ENCODE peak calls at places on chromosomes 3 and 15, in ten cellular contexts. L is HT1080; V is NCI-H774; S is CD4-positive, CD25-positive, alpha-beta regulatory T cell; N is stimulated activated CD4-positive, alpha-beta T cell treated with anti-CD3 and anti-CD28 coated beads, Interleukin-2, amount 100 ng/mL, for 48 hours; Q is AG04449; D is progenitor cell of endocrine pancreas; R is NCI-H2081; Y is T-helper 1 cell; T is head of caudate nucleus. P is an unnamed sample.

GRCh38 chr15:101558217-101558941 is 68.9 kb upstream of the PCSK6 start:
- DNase-seq in V (no peak), Q (no peak), T (no peak), S (no peak), N (no peak), D (no peak), R (no peak), L (no peak), Y (no peak), P (no peak)

GRCh38 chr3:107268461-107268860 is 108.8 kb upstream of the CCDC54 start:
- DNase-seq in S (no peak), Q (no peak), Y (no peak), T (peak; percentile 65), N (no peak), L (no peak), D (no peak), R (no peak), V (no peak), P (no peak)

GRCh38 chr3:188881954-188882641 is 289.7 kb upstream of the TPRG1 start:
- DNase-seq in N (no peak), L (peak; percentile 90), V (no peak), R (no peak), D (no peak), Y (no peak), S (no peak), Q (peak; percentile 71), T (no peak), P (peak; percentile 87)

GRCh38 chr3:155332668-155333160 is 39.2 kb upstream of the STRIT1 start:
- DNase-seq in S (no peak), T (no peak), N (no peak), Q (no peak), D (no peak), R (no peak), V (no peak), Y (no peak), L (peak; percentile 61), P (no peak)

GRCh38 chr15:97966924-97967620 is 6.6 kb downstream of the ARRDC4 start:
- DNase-seq in T (no peak), V (no peak), Q (no peak), N (no peak), R (no peak), D (no peak), Y (no peak), S (no peak), L (no peak), P (peak; percentile 54)

GRCh38 chr15:98914626-98915025 is 93.0 kb downstream of the PGPEP1L start:
- DNase-seq in Y (no peak), N (no peak), S (no peak), V (no peak), L (peak; percentile 7), D (no peak), T (no peak), Q (peak; percentile 93), R (no peak), P (peak; percentile 96)

GRCh38 chr15:84603630-84604379 is 3.0 kb downstream of the ZSCAN2 start:
- DNase-seq in T (no peak), Y (no peak), S (no peak), L (no peak), N (no peak), Q (no peak), V (no peak), R (no peak), D (no peak), P (no peak)

GRCh38 chr3:6568999-6569493 is 291.9 kb upstream of the GRM7 start:
- DNase-seq in S (no peak), Q (no peak), R (no peak), V (no peak), Y (no peak), N (no peak), L (no peak), D (no peak), T (no peak), P (no peak)

GRCh38 chr15:63729115-63729884 is 104.4 kb downstream of the HERC1 start:
- DNase-seq in Y (no peak), D (no peak), Q (no peak), R (no peak), V (no peak), S (peak; percentile 23), L (no peak), N (no peak), T (no peak), P (no peak)

GRCh38 chr15:88257311-88257901 is 867 bp upstream of the NTRK3 start:
- DNase-seq in V (no peak), T (peak; percentile 62), Q (no peak), Y (no peak), L (no peak), R (no peak), D (no peak), N (no peak), S (no peak), P (no peak)

GRCh38 chr15:93088200-93088980 is 621 bp downstream of the RGMA start:
- DNase-seq in N (no peak), S (no peak), L (no peak), Q (no peak), V (no peak), T (no peak), D (peak; percentile 30), R (peak; percentile 33), Y (no peak), P (no peak)

GRCh38 chr3:31476209-31476608 is 56.5 kb upstream of the STT3B start:
- DNase-seq in V (no peak), S (no peak), Y (no peak), Q (no peak), T (no peak), R (no peak), D (no peak), N (no peak), L (no peak), P (no peak)

GRCh38 chr15:91942676-91943417 is 89.3 kb downstream of the SLCO3A1 start:
- DNase-seq in N (peak; percentile 18), Q (peak; percentile 23), Y (peak; percentile 13), R (peak; percentile 17), S (peak; percentile 74), V (peak; percentile 47), L (peak; percentile 79), D (no peak), T (no peak), P (peak; percentile 78)

GRCh38 chr3:149494022-149494758 is 19.7 kb downstream of the TM4SF4 start:
- DNase-seq in D (peak; percentile 44), V (peak; percentile 76), N (peak; percentile 36), Y (no peak), S (peak; percentile 31), Q (no peak), R (peak; percentile 70), L (peak; percentile 67), T (peak; percentile 63), P (no peak)

P was measured in BJ.